ENCODE peak calls at places on chromosomes 13 and 19, in five cellular contexts. H is K562, F is GM12878, I is SK-N-SH, J is HepG2. X is an unnamed sample.

GRCh38 chr19:56142087-56142787 is 1.1 kb downstream of the ZNF444 start:
- DNase-seq in H (no peak), F (no peak), I (no peak), J (peak), X (no peak)

GRCh38 chr19:40592170-40592569 is 9.0 kb upstream of the LTBP4 start:
- DNase-seq in H (peak), F (no peak), I (peak), J (peak), X (no peak)

GRCh38 chr13:20160346-20161274 is at the start of gene GJA3:
- DNase-seq in H (peak), F (no peak), I (peak), J (no peak), X (peak)

GRCh38 chr13:113655358-113656014 is 2.5 kb downstream of the ATP4B start:
- DNase-seq in H (no peak), F (no peak), I (no peak), J (no peak), X (no peak)

GRCh38 chr19:37654118-37654517 is 1.1 kb downstream of the ZFP30 start:
- DNase-seq in H (peak), F (no peak), I (peak), J (no peak), X (no peak)

GRCh38 chr19:43754562-43755255 is at the start of gene SMG9:
- DNase-seq in H (peak), F (peak), I (peak), J (peak), X (peak)

GRCh38 chr13:114259974-114260373 is 21.4 kb upstream of the UPF3A start:
- DNase-seq in H (no peak), F (peak), I (no peak), J (no peak), X (no peak)

GRCh38 chr19:2207991-2208860 is 27.9 kb downstream of the PLEKHJ1 start:
- DNase-seq in H (peak), F (no peak), I (no peak), J (no peak), X (no peak)

GRCh38 chr13:52845334-52845761 is 3.1 kb downstream of the PCDH8 start:
- DNase-seq in H (no peak), F (no peak), I (peak), J (no peak), X (peak)

GRCh38 chr13:38981096-38981495 is 9.5 kb downstream of the STOML3 start:
- DNase-seq in H (no peak), F (no peak), I (no peak), J (no peak), X (no peak)

GRCh38 chr13:79273045-79273444 is 133.0 kb downstream of the RBM26 start:
- DNase-seq in H (no peak), F (no peak), I (no peak), J (no peak), X (no peak)

GRCh38 chr13:112545866-112546265 is 42.1 kb downstream of the TUBGCP3 start:
- DNase-seq in H (no peak), F (no peak), I (no peak), J (no peak), X (no peak)

GRCh38 chr13:73059460-73060250 is 850 bp downstream of the KLF5 start:
- DNase-seq in H (peak), F (no peak), I (no peak), J (peak), X (peak)

GRCh38 chr19:48558018-48558684 is 6.2 kb downstream of the SULT2B1 start:
- DNase-seq in H (peak), F (no peak), I (no peak), J (peak), X (peak)

GRCh38 chr13:90239130-90239529 is 1108.4 kb upstream of the MIR17HG start:
- DNase-seq in H (no peak), F (no peak), I (no peak), J (no peak), X (no peak)

GRCh38 chr19:3129112-3129511 is 6.7 kb upstream of the GNA15 start:
- DNase-seq in H (no peak), F (no peak), I (no peak), J (peak), X (peak)

GRCh38 chr13:32178763-32179162 is 136.4 kb downstream of the ZAR1L start:
- DNase-seq in H (no peak), F (no peak), I (no peak), J (no peak), X (no peak)

GRCh38 chr13:77213644-77214043 is 113.2 kb downstream of the MYCBP2 start:
- DNase-seq in H (peak), F (no peak), I (no peak), J (no peak), X (no peak)

GRCh38 chr13:31775686-31776085 is 36.4 kb downstream of the RXFP2 start:
- DNase-seq in H (no peak), F (no peak), I (no peak), J (no peak), X (no peak)

GRCh38 chr19:30596813-30597399 is 224.7 kb downstream of the ZNF536 start:
- DNase-seq in H (no peak), F (no peak), I (no peak), J (no peak), X (no peak)

GRCh38 chr13:89988206-89988605 is 1359.3 kb upstream of the MIR17HG start:
- DNase-seq in H (no peak), F (no peak), I (no peak), J (no peak), X (no peak)

GRCh38 chr19:13823256-13823655 is 28.0 kb downstream of the ZSWIM4 start:
- DNase-seq in H (no peak), F (no peak), I (no peak), J (no peak), X (no peak)

GRCh38 chr13:40430234-40430633 is 236.2 kb downstream of the FOXO1 start:
- DNase-seq in H (no peak), F (no peak), I (peak), J (no peak), X (no peak)

DNA sequence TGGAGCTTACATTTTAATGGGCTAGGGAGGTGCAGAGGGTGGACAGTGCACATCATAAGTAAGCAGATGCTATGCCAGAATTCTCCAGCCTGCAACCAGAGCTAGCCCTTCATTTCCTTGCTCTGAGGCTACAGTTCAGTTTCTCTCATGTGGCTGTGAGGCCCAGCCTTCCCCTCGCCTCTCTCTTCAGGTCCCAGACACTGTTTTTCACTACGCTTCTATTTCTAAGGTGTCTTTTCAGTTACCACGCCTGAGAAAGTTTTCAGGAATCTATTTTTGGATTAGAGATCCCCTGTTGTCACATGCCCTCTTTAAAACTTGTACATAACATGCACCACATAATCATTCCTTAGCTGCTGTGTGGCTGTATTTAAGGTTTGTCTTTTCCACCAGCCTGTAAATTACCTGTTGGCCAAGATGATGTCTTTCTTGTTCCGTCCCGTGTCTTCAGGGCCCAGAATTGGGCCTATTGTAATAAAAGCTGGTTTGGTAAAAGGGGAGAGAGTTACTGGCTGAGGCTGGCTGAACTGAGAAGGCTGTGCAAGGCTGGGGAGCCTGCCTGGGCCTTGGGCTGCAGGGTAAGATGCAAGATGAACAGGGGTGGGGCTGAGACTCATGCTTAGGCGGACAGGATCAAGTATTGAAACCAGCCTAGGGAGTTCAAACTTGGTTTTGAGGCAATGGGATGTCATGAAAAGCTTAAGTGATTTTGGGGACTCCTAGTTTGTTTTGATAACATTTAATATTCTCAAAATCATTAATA is 142.1 kb downstream of the PCCA start:
- DNase-seq in H (no peak), F (no peak), I (no peak), J (no peak), X (no peak)
- TF ChIP-seq REST in H (no peak), F (no peak), I (no peak), J (no peak), X (no peak)

GRCh38 chr19:47172666-47173455 is 42.2 kb downstream of the SAE1 start:
- DNase-seq in H (no peak), F (no peak), I (no peak), J (no peak), X (no peak)

GRCh38 chr19:47176627-47177090 is 46.0 kb downstream of the SAE1 start:
- DNase-seq in H (no peak), F (no peak), I (no peak), J (no peak), X (no peak)

GRCh38 chr19:47179643-47180310 is 49.1 kb downstream of the SAE1 start:
- DNase-seq in H (no peak), F (no peak), I (no peak), J (no peak), X (no peak)

DNA sequence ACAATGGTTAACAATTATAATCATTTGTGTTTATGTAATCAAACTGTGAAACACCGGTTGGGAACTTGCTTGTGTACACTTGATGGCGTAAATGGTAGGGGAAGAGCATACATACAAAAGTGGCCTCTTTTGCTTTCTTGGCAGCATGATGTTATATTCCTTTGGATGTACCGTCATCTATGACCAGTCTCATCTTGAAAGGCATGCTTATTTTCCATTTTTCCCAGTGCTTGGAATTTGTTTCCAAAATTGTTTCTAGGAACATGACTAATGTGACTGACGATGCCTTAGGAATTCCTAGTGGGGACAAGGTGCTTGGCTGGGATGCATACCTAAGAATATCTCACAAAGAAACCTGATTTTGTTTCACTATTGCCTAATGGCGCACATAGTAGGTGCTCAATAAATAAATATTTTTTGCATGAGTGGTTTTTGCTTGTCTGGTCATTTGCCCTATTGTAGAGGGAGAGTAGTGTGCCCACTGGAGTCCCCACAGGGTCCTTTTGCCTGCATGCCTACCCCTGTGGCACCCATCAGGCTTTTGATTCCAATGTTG is 45.5 kb downstream of the SAE1 start:
- DNase-seq in H (no peak), F (no peak), I (no peak), J (no peak), X (no peak)
- H3K27ac ChIP-seq in H (no peak), F (peak), I (peak), J (no peak), X (no peak)

GRCh38 chr19:42467437-42467760 is 24.7 kb upstream of the CXCL17 start:
- DNase-seq in H (no peak), F (no peak), I (no peak), J (no peak), X (no peak)
- TF ChIP-seq GABPA in H (no peak), F (no peak), I (no peak), J (no peak), X (no peak)

GRCh38 chr19:57558525-57558924 is 1.1 kb downstream of the ZNF550 start:
- DNase-seq in H (peak), F (no peak), I (peak), J (peak), X (no peak)

GRCh38 chr19:57563547-57563946 is 3.9 kb upstream of the ZNF550 start:
- DNase-seq in H (no peak), F (no peak), I (no peak), J (no peak), X (no peak)

GRCh38 chr19:57559008-57559403 is 657 bp downstream of the ZNF550 start:
- DNase-seq in H (peak), F (no peak), I (peak), J (peak), X (no peak)

GRCh38 chr19:57559404-57560025 is at the start of gene ZNF550:
- DNase-seq in H (peak), F (peak), I (peak), J (peak), X (peak)

GRCh38 chr19:57560049-57560491 is 407 bp upstream of the ZNF550 start:
- DNase-seq in H (no peak), F (no peak), I (peak), J (no peak), X (no peak)
- TF ChIP-seq REST in H (no peak), F (no peak), I (no peak), J (no peak), X (no peak)

GRCh38 chr13:75751350-75751749 is 115.2 kb downstream of the LMO7 start:
- DNase-seq in H (no peak), F (no peak), I (no peak), J (no peak), X (no peak)
- H3K27ac ChIP-seq in H (no peak), F (no peak), I (no peak), J (no peak), X (no peak)

X was measured in HL-60.